ENCODE peak calls at places on chromosomes 13 and 19, in six cellular contexts. J is stimulated activated naive CD8-positive, alpha-beta T cell treated with anti-CD3 and anti-CD28 coated beads, Interleukin-15, amount 100 ng/mL, for 72 hours; P is stimulated activated CD8-positive, alpha-beta memory T cell treated with anti-CD3 and anti-CD28 coated beads, Interleukin-4, amount 100 ng/mL, for 1 hour; R is AG09309; U is left ventricle myocardium superior; A is A172. E is an unnamed sample.

GRCh38 chr19:55258476-55258827 is 365 bp downstream of the PPP6R1 start:
- DNase-seq in J (no peak), P (no peak), R (no peak), U (no peak), A (no peak), E (no peak)

GRCh38 chr13:100537486-100537885 is 51.1 kb downstream of the GGACT start:
- DNase-seq in J (no peak), P (no peak), R (no peak), U (no peak), A (no peak), E (no peak)

GRCh38 chr13:108427355-108427754 is 157.8 kb downstream of the TNFSF13B start:
- DNase-seq in J (no peak), P (no peak), R (no peak), U (no peak), A (no peak), E (peak; percentile 5)

GRCh38 chr19:15892012-15892411 is 5.9 kb downstream of the CYP4F2 start:
- DNase-seq in J (no peak), P (no peak), R (no peak), U (no peak), A (no peak), E (no peak)

GRCh38 chr13:46687810-46688209 is 109.2 kb downstream of the ESD start:
- DNase-seq in J (no peak), P (no peak), R (no peak), U (no peak), A (peak; percentile 16), E (peak; percentile 56)

GRCh38 chr19:35300340-35300649 is 8.3 kb downstream of the MAG start:
- DNase-seq in J (no peak), P (no peak), R (no peak), U (no peak), A (no peak), E (no peak)

GRCh38 chr19:5680083-5680436 is 256 bp downstream of the MICOS13 start:
- DNase-seq in J (no peak), P (no peak), R (no peak), U (peak; percentile 71), A (no peak), E (no peak)

GRCh38 chr19:2089001-2089711 is 7.0 kb downstream of the MOB3A start:
- DNase-seq in J (peak; percentile 56), P (no peak), R (no peak), U (no peak), A (peak; percentile 71), E (peak; percentile 92)

GRCh38 chr13:60591348-60591747 is 194.3 kb downstream of the TDRD3 start:
- DNase-seq in J (no peak), P (no peak), R (peak; percentile 53), U (no peak), A (peak; percentile 23), E (peak; percentile 10)

GRCh38 chr13:39968646-39969475 is 313.4 kb downstream of the COG6 start:
- DNase-seq in J (no peak), P (no peak), R (no peak), U (no peak), A (no peak), E (no peak)

GRCh38 chr13:38635030-38635429 is 51.8 kb upstream of the FREM2 start:
- DNase-seq in J (no peak), P (no peak), R (no peak), U (no peak), A (no peak), E (no peak)

GRCh38 chr19:17137417-17137816 is 61.8 kb downstream of the MYO9B start:
- DNase-seq in J (no peak), P (no peak), R (no peak), U (no peak), A (no peak), E (no peak)

GRCh38 chr19:31261651-31262331 is 87.4 kb downstream of the TSHZ3 start:
- DNase-seq in J (no peak), P (no peak), R (no peak), U (no peak), A (no peak), E (no peak)

GRCh38 chr19:1154731-1155351 is 19.2 kb downstream of the SBNO2 start:
- DNase-seq in J (no peak), P (no peak), R (peak; percentile 81), U (peak; percentile 90), A (peak; percentile 65), E (peak; percentile 80)

GRCh38 chr19:14023404-14024235 is 4.3 kb upstream of the RLN3 start:
- DNase-seq in J (no peak), P (no peak), R (no peak), U (peak; percentile 40), A (peak; percentile 69), E (peak; percentile 54)

GRCh38 chr13:84430441-84430840 is 548.2 kb upstream of the SLITRK1 start:
- DNase-seq in J (no peak), P (no peak), R (no peak), U (no peak), A (no peak), E (no peak)

GRCh38 chr19:52662631-52663030 is 24.5 kb upstream of the ZNF83 start:
- DNase-seq in J (no peak), P (no peak), R (no peak), U (no peak), A (peak; percentile 74), E (peak; percentile 70)

GRCh38 chr19:35703343-35703742 is 1.0 kb upstream of the ZBTB32 start:
- DNase-seq in J (no peak), P (no peak), R (no peak), U (no peak), A (no peak), E (no peak)

GRCh38 chr19:42628411-42629135 is 33.8 kb upstream of the CEACAM8 start:
- DNase-seq in J (peak; percentile 20), P (no peak), R (no peak), U (no peak), A (no peak), E (no peak)

GRCh38 chr19:3392480-3392879 is 26.1 kb downstream of the NFIC start:
- DNase-seq in J (no peak), P (no peak), R (no peak), U (no peak), A (no peak), E (no peak)

GRCh38 chr13:100811906-100812305 is 137.3 kb upstream of the TMTC4 start:
- DNase-seq in J (no peak), P (no peak), R (no peak), U (no peak), A (no peak), E (no peak)

GRCh38 chr19:1445932-1446712 is 3.8 kb upstream of the APC2 start:
- DNase-seq in J (no peak), P (no peak), R (no peak), U (peak; percentile 33), A (no peak), E (peak; percentile 47)

GRCh38 chr19:31214086-31214485 is 135.2 kb downstream of the TSHZ3 start:
- DNase-seq in J (peak; percentile 94), P (peak; percentile 55), R (peak; percentile 97), U (peak; percentile 47), A (peak; percentile 100), E (peak; percentile 96)

GRCh38 chr19:38394488-38394887 is 6.0 kb downstream of the SPRED3 start:
- DNase-seq in J (peak; percentile 89), P (no peak), R (no peak), U (no peak), A (no peak), E (no peak)

GRCh38 chr13:94154362-94154761 is 325.1 kb downstream of the DCT start:
- DNase-seq in J (no peak), P (no peak), R (peak; percentile 38), U (no peak), A (peak; percentile 30), E (peak; percentile 10)